ENCODE peak calls at places on chromosomes 4 and X, in four cellular contexts. P is dorsolateral prefrontal cortex, T is RWPE1, X is GM12865. M is an unnamed sample.

GRCh38 chr4:100962698-100963097 is 384.6 kb downstream of the PPP3CA start:
- DNase-seq in P (no peak), T (no peak), X (peak), M (no peak)

GRCh38 chr4:36208884-36209473 is 35.3 kb downstream of the ARAP2 start:
- DNase-seq in P (no peak), T (no peak), X (peak), M (no peak)

GRCh38 chrX:110284159-110284558 is 33.7 kb downstream of the AMMECR1 start:
- DNase-seq in P (no peak), T (peak), X (no peak), M (no peak)

GRCh38 chrX:48030237-48030636 is 23.4 kb downstream of the SPACA5 start:
- DNase-seq in P (no peak), T (no peak), X (no peak), M (no peak)

GRCh38 chr4:185359767-185360446 is 35.8 kb downstream of the LRP2BP start:
- DNase-seq in P (no peak), T (no peak), X (no peak), M (no peak)

GRCh38 chrX:1537031-1537715 is at the start of gene P2RY8:
- DNase-seq in P (no peak), T (no peak), X (peak), M (peak)

GRCh38 chrX:153773741-153774575 is 6.9 kb upstream of the SRPK3 start:
- DNase-seq in P (no peak), T (no peak), X (no peak), M (no peak)

GRCh38 chrX:7147431-7147977 is at the start of gene STS:
- DNase-seq in P (peak), T (no peak), X (peak), M (peak)

GRCh38 chr4:15963001-15963451 is at the start of gene FGFBP2:
- DNase-seq in P (no peak), T (peak), X (peak), M (no peak)
- TF ChIP-seq CTCF in P (peak), T (no peak), X (peak), M (no peak)

GRCh38 chrX:16039834-16040233 is 83.5 kb upstream of the GRPR start:
- DNase-seq in P (no peak), T (no peak), X (peak), M (no peak)

GRCh38 chrX:16039363-16039762 is 84.0 kb upstream of the GRPR start:
- DNase-seq in P (no peak), T (no peak), X (peak), M (no peak)

GRCh38 chrX:16042980-16043379 is 80.4 kb upstream of the GRPR start:
- DNase-seq in P (no peak), T (no peak), X (no peak), M (no peak)
- TF ChIP-seq CTCF in P (no peak), T (no peak), X (no peak), M (no peak)

GRCh38 chr4:7186081-7186480 is 6.3 kb upstream of the SORCS2 start:
- DNase-seq in P (no peak), T (peak), X (no peak), M (no peak)
- TF ChIP-seq CTCF in P (peak), T (peak), X (peak), M (no peak)

DNA sequence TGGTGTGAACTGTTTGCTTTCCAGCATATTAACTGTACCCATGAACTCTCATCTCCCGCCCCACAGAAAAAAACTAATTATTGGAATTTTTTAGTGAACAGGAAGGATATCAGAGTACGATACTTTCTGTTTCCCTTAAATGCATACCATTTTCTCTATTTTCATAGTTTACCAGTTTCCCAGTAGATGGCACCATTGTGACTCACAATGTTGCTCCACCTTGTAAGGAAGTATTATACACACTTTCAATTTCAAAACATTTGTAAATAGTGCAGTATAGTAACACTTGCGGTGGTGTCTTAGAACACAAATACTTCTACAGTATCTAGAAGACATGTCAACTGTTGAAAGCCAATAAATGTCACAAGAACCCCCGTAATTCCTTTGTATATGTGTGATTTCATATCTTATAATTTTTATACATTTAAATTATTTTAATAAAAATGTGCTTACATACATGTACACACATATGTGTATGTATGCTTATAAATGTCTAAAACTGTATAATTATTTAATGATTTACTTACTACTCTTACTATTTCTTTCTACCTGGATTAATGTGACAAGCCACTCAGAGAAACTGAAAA is 167.3 kb downstream of the SLIT2 start:
- DNase-seq in P (no peak), T (peak), X (peak), M (no peak)
- TF ChIP-seq CTCF in P (peak), T (peak), X (peak), M (no peak)

GRCh38 chr4:42656986-42657792 is at the start of gene ATP8A1:
- DNase-seq in P (peak), T (peak), X (peak), M (peak)
- TF ChIP-seq CTCF in P (no peak), T (no peak), X (no peak), M (no peak)

DNA sequence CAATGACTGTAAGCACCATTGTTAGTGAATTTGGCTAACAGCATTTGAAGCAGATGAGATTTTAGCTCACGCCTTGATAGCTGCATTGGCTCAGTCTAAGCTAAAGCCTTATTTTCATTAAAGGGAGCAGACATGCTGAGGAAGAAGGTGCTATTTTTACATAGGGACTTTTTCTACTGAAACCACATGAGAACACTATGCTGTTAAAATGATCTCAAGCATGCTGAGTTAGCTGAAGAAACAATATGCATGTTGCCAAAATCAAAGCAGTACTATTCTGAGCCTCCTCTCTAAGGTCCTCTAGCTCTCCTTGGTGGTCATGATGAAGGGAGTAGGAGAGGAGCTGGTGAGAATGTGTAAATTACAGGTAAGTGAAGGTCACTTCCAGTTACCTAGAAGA is 134.4 kb upstream of the JADE1 start:
- DNase-seq in P (no peak), T (no peak), X (peak), M (no peak)
- TF ChIP-seq CTCF in P (peak), T (no peak), X (peak), M (no peak)

GRCh38 chrX:119391279-119391678 is 7.9 kb upstream of the SLC25A43 start:
- DNase-seq in P (no peak), T (no peak), X (peak), M (no peak)
- TF ChIP-seq CTCF in P (no peak), T (no peak), X (peak), M (no peak)

GRCh38 chrX:135741192-135741715 is 26.7 kb downstream of the CT45A3 start:
- DNase-seq in P (no peak), T (no peak), X (no peak), M (no peak)

GRCh38 chrX:135737361-135738071 is 24.1 kb downstream of the CT45A1 start:
- DNase-seq in P (no peak), T (no peak), X (no peak), M (no peak)

GRCh38 chrX:135740683-135741149 is 27.3 kb downstream of the CT45A3 start:
- DNase-seq in P (no peak), T (peak), X (peak), M (no peak)
- TF ChIP-seq CTCF in P (peak), T (peak), X (peak), M (no peak)

DNA sequence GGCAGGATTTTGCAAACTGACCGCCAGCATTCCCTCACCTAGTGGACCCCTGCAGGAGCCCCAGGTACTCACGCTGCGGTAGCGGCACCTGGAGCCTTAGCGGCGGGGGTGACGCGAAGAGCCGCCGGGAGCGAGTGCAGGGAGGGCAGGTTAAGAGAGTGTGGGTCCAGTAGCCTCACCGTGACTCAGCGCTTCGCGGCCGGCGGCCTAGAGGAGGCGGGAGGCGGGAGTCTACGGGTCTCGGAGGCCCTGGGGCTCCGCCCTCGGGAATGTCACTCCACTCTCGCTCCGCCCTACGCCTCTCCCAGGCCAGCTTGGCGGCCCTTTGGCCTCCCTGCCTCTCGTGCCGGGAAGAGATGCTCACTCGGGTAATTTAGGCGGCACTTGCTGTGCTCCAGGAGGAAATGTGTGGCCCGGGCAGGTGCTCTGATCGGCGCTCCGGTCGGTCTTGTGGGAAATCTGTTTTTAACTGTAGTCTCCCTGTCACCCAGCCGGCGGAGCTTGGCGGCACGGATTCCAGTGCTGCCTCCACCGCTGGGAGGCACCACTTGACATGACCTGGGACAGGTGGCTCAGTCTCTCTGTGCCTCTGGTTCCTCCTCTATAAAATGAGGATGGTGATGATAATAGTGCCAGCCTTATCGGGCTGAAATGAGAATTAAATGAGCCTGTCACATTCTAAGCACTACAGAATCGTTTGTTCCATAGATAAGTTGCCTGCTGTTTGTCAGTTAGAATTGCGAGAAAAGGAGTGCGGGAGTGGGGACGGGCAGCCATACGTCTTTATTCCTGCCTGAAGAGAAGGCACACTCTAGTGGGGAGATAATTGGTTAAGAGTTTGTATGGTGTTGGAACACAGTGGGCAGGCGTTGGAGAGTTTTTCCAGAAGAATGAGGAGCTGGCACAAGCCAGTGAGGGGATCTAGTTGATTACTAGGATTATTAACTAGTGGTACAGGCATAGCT is at the start of gene PIR:
- DNase-seq in P (peak), T (peak), X (peak), M (peak)
- TF ChIP-seq CTCF in P (peak), T (peak), X (peak), M (no peak)

M was measured in omental fat pad.